ENCODE peak calls at places on chromosome 9, in five cellular contexts. G, Q, V, D and B are unnamed samples.

GRCh38 chr9:121757286-121757595 is 105.8 kb downstream of the DAB2IP start:
- DNase-seq in G (no peak), Q (no peak), V (no peak), D (no peak), B (no peak)

GRCh38 chr9:33227013-33227398 is 13.0 kb upstream of the SPINK4 start:
- DNase-seq in G (no peak), Q (no peak), V (no peak), D (no peak), B (no peak)

GRCh38 chr9:105154723-105155191 is 89.7 kb upstream of the SLC44A1 start:
- DNase-seq in G (no peak), Q (peak; percentile 66), V (peak; percentile 81), D (no peak), B (no peak)

GRCh38 chr9:35731415-35732184 is 395 bp downstream of the TLN1 start:
- DNase-seq in G (no peak), Q (no peak), V (no peak), D (no peak), B (no peak)

GRCh38 chr9:118570076-118570475 is 799.2 kb downstream of the BRINP1 start:
- DNase-seq in G (peak; percentile 59), Q (no peak), V (no peak), D (no peak), B (no peak)

GRCh38 chr9:93267681-93268505 is 84.0 kb downstream of the WNK2 start:
- DNase-seq in G (no peak), Q (no peak), V (no peak), D (peak; percentile 27), B (no peak)

GRCh38 chr9:9494334-9494733 is 1118.5 kb downstream of the PTPRD start:
- DNase-seq in G (no peak), Q (no peak), V (no peak), D (no peak), B (no peak)

GRCh38 chr9:36092014-36092413 is 44.5 kb upstream of the GLIPR2 start:
- DNase-seq in G (no peak), Q (no peak), V (no peak), D (no peak), B (no peak)

GRCh38 chr9:4297151-4297794 is 2.6 kb downstream of the GLIS3 start:
- DNase-seq in G (peak; percentile 94), Q (peak; percentile 87), V (peak; percentile 87), D (peak; percentile 85), B (peak; percentile 89)

GRCh38 chr9:133137451-133138231 is 16.6 kb upstream of the RALGDS start:
- DNase-seq in G (no peak), Q (no peak), V (no peak), D (no peak), B (no peak)

GRCh38 chr9:108766786-108767185 is 89.0 kb downstream of the ACTL7B start:
- DNase-seq in G (peak; percentile 36), Q (no peak), V (no peak), D (no peak), B (no peak)

GRCh38 chr9:21810388-21810787 is 8.0 kb downstream of the MTAP start:
- DNase-seq in G (no peak), Q (no peak), V (peak; percentile 49), D (no peak), B (peak; percentile 36)

GRCh38 chr9:89313842-89314241 is 2.8 kb downstream of the CKS2 start:
- DNase-seq in G (no peak), Q (peak; percentile 29), V (peak; percentile 46), D (no peak), B (peak; percentile 36)
- H3K4me3 ChIP-seq in G (no peak overlapping the region), Q (peak overlapping the region; percentile 99), V (no peak overlapping the region), D (no peak overlapping the region), B (no peak overlapping the region)

DNA sequence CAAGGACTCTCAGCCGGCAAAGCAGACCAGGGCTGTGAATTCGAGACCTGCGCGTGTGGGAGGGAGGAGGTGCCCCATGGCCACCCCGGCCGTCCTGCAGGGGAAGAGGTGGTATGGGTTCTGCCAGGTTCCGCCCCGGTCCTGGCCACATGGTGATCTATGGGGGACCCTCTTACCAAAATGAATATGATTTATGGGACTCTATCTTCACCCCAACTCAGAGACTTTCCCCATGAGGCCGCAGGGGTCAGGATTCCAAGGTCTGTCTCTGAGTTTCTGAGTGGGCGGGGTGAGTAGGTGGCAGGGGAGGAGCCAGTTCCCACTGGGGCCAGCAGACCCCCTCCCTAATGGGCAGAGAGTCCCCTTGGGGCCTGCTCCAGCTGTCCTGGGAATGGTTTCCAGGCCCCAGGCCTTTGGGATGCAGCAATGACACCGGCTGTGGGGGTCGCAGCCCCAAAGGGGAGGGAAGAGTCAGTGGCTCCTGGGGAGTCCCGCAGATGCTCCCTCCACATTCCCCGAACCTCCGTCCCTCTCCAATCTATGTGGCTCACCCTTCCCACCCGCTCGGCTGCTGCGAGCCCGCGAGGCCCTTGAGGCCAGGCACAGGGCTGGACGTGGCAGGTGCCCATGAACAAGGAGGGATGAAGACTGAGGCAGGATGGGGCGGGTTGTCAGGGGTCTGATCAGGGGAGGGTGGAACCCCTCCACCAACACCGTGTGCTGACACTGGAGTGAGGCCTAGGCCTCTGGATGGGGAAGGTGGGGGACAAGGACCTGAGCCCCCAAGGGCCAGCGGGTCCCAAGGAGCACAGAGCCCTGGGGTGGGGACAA is 20.1 kb upstream of the NOTCH1 start:
- DNase-seq in G (no peak), Q (no peak), V (no peak), D (no peak), B (no peak)
- H3K4me1 ChIP-seq in G (peaks cover 16% of the 10 kb centered on the region), Q (peaks cover 34% of the 10 kb centered on the region), V (peaks cover 21% of the 10 kb centered on the region), D (no peaks in the 10 kb centered on the region), B (peaks cover 51% of the 10 kb centered on the region)

GRCh38 chr9:137588311-137588710 is 2.0 kb downstream of the ZMYND19 start:
- DNase-seq in G (no peak), Q (no peak), V (no peak), D (no peak), B (no peak)
- H3K9ac ChIP-seq in G (no peak overlapping the region), Q (no peak overlapping the region), V (no peak overlapping the region), D (no peak overlapping the region), B (peak overlapping the region; percentile 90)

GRCh38 chr9:18477121-18477705 is 3.3 kb downstream of the ADAMTSL1 start:
- DNase-seq in G (no peak), Q (no peak), V (no peak), D (no peak), B (no peak)
- H3K4me3 ChIP-seq in G (no peak overlapping the region), Q (peak overlapping the region; percentile 91), V (no peak overlapping the region), D (no peak overlapping the region), B (peak overlapping the region; percentile 85)

DNA sequence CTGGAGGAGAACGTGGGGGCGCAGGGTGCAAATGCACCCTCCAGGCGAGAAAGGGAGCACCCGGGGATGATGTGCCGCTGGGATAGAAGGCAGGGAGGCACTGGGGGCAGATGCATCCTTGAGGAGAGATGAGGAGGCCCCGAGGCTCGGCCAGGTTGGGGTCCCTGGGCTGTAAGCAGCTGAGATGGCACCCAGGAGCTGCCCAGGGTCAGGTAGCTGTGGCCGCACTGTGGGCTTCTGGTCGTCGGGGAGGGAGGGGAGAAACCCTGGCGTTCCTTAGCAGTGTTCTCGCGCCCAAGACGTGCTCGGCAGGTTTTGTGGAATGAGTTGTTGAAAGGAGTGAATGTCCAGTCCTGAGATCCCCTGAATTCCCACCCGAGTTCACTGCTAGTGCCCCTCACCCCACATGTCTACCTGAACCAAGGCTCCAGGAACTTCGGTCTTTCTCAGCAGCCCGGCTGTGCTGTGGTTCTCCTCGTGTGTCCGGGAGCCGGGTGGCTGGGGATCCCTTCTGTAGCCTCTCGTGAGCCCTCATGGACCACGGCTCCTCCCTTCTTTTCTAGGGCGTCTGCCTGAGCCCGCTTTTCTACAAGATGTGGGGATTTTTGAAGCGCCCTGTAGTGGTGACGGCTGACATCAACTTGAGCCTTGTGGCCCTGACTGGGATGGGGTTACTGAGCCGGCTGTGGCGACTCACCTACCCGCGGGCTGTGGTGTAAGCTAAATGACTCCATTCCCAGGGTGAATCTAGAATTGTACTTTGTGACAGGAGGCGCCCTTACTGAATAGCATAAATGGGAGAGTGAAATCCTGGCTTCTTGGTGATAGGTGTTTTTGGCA is 1.1 kb downstream of the POMT1 start:
- DNase-seq in G (peak; percentile 50), Q (no peak), V (peak; percentile 49), D (no peak), B (peak; percentile 52)
- H3K4me1 ChIP-seq in G (peaks cover 5% of the 10 kb centered on the region), Q (peaks cover 9% of the 10 kb centered on the region), V (peaks cover 7% of the 10 kb centered on the region), D (peaks cover 4% of the 10 kb centered on the region), B (peaks cover 18% of the 10 kb centered on the region)

GRCh38 chr9:83964973-83965349 is 15.1 kb downstream of the HNRNPK start:
- DNase-seq in G (no peak), Q (no peak), V (peak; percentile 41), D (no peak), B (peak; percentile 41)
- H3K9ac ChIP-seq in G (no peak overlapping the region), Q (no peak overlapping the region), V (no peak overlapping the region), D (no peak overlapping the region), B (peak overlapping the region; percentile 28)

DNA sequence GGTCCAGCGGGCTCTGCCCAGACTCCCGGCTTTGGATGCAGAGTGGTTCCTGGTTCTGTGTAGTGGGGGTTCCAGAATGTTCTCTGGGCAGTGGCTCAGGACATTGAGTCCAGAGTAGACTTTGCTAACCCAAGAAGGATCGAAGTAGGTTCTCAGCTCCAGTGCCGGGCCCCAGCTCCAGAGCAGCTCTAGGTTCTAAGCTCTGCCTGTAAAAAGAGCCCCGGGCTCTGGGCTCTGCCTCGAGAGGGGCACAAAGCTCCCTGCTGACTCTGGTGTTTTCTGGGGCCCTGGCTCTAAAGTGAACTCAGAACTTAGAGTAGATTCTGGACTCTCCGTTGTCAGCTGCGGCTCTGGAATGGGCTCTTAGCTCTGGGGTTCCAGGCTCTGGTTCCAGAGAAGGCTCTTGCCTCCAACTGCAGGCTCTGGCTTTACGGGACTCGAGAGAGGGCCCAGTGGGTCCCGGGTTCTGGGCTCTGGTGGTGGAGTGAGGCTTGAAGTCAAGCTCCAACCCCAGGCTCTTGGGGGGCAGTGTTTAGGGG is 414 bp downstream of the WDR38 start:
- DNase-seq in G (no peak), Q (no peak), V (no peak), D (no peak), B (no peak)
- H3K4me3 ChIP-seq in G (no peak overlapping the region), Q (peak overlapping the region; percentile 49), V (no peak overlapping the region), D (peak overlapping the region; percentile 44), B (peak overlapping the region; percentile 76)